ENCODE peak calls at places on chromosomes 4 and X, in six cellular contexts. One of them, this sample, is unnamed.

GRCh38 chr4:82786794-82787193 is 11.8 kb downstream of the SCD5 start:
- DNase-seq in progenitor cell of endocrine pancreas: no peak
- DNase-seq in KG1: no peak
- DNase-seq in A172: no peak
- DNase-seq in DMS153: no peak
- DNase-seq in mesothelial cell of epicardium: no peak
- DNase-seq in this sample: no peak

GRCh38 chrX:68934421-68934820 is 105.6 kb downstream of the EFNB1 start:
- DNase-seq in mesothelial cell of epicardium: no peak
- DNase-seq in A172: no peak
- DNase-seq in DMS153: no peak
- DNase-seq in KG1: no peak
- DNase-seq in progenitor cell of endocrine pancreas: no peak
- DNase-seq in this sample: no peak

GRCh38 chr4:107541511-107541910 is 178.5 kb downstream of the PAPSS1 start:
- DNase-seq in KG1: no peak
- DNase-seq in DMS153: no peak
- DNase-seq in A172: no peak
- DNase-seq in mesothelial cell of epicardium: no peak
- DNase-seq in progenitor cell of endocrine pancreas: no peak
- DNase-seq in this sample: no peak

GRCh38 chr4:8911311-8912088 is 39.9 kb upstream of the HMX1 start:
- DNase-seq in progenitor cell of endocrine pancreas: peak
- DNase-seq in KG1: no peak
- DNase-seq in mesothelial cell of epicardium: no peak
- DNase-seq in DMS153: no peak
- DNase-seq in A172: peak
- DNase-seq in this sample: no peak

GRCh38 chrX:14039344-14039743 is 9.7 kb upstream of the GEMIN8 start:
- DNase-seq in KG1: peak
- DNase-seq in DMS153: peak
- DNase-seq in progenitor cell of endocrine pancreas: no peak
- DNase-seq in mesothelial cell of epicardium: no peak
- DNase-seq in A172: peak
- DNase-seq in this sample: peak

GRCh38 chr4:137156054-137156453 is 376.2 kb downstream of the PCDH18 start:
- DNase-seq in mesothelial cell of epicardium: no peak
- DNase-seq in DMS153: no peak
- DNase-seq in A172: peak
- DNase-seq in progenitor cell of endocrine pancreas: no peak
- DNase-seq in KG1: no peak
- DNase-seq in this sample: no peak

GRCh38 chr4:105061136-105061696 is 85.5 kb upstream of the TET2 start:
- DNase-seq in KG1: peak
- DNase-seq in A172: peak
- DNase-seq in DMS153: peak
- DNase-seq in mesothelial cell of epicardium: no peak
- DNase-seq in progenitor cell of endocrine pancreas: no peak
- DNase-seq in this sample: no peak

GRCh38 chr4:34250562-34250961 is 1993.8 kb downstream of the ARAP2 start:
- DNase-seq in KG1: no peak
- DNase-seq in A172: peak
- DNase-seq in mesothelial cell of epicardium: no peak
- DNase-seq in DMS153: no peak
- DNase-seq in progenitor cell of endocrine pancreas: no peak
- DNase-seq in this sample: no peak

GRCh38 chr4:80125252-80126177 is 52.5 kb upstream of the ANTXR2 start:
- DNase-seq in A172: peak
- DNase-seq in progenitor cell of endocrine pancreas: no peak
- DNase-seq in KG1: peak
- DNase-seq in DMS153: no peak
- DNase-seq in mesothelial cell of epicardium: no peak
- DNase-seq in this sample: peak

GRCh38 chr4:78656968-78657445 is 105.4 kb downstream of the ANXA3 start:
- DNase-seq in A172: no peak
- DNase-seq in progenitor cell of endocrine pancreas: no peak
- DNase-seq in mesothelial cell of epicardium: no peak
- DNase-seq in DMS153: no peak
- DNase-seq in KG1: peak
- DNase-seq in this sample: no peak

GRCh38 chr4:128796934-128797333 is 12.6 kb upstream of the JADE1 start:
- DNase-seq in mesothelial cell of epicardium: no peak
- DNase-seq in DMS153: no peak
- DNase-seq in A172: peak
- DNase-seq in KG1: no peak
- DNase-seq in progenitor cell of endocrine pancreas: no peak
- DNase-seq in this sample: no peak

GRCh38 chr4:39205000-39205399 is 22.7 kb downstream of the WDR19 start:
- DNase-seq in DMS153: no peak
- DNase-seq in mesothelial cell of epicardium: no peak
- DNase-seq in A172: no peak
- DNase-seq in KG1: no peak
- DNase-seq in progenitor cell of endocrine pancreas: no peak
- DNase-seq in this sample: no peak

GRCh38 chrX:54452920-54453319 is 12.7 kb downstream of the TSR2 start:
- DNase-seq in KG1: no peak
- DNase-seq in progenitor cell of endocrine pancreas: no peak
- DNase-seq in mesothelial cell of epicardium: no peak
- DNase-seq in A172: no peak
- DNase-seq in DMS153: no peak
- DNase-seq in this sample: no peak

GRCh38 chr4:73311428-73311827 is 52.8 kb upstream of the ANKRD17 start:
- DNase-seq in progenitor cell of endocrine pancreas: no peak
- DNase-seq in A172: peak
- DNase-seq in DMS153: peak
- DNase-seq in mesothelial cell of epicardium: no peak
- DNase-seq in KG1: peak
- DNase-seq in this sample: no peak

GRCh38 chr4:25875281-25875745 is 12.5 kb upstream of the SEL1L3 start:
- DNase-seq in KG1: no peak
- DNase-seq in DMS153: no peak
- DNase-seq in progenitor cell of endocrine pancreas: no peak
- DNase-seq in mesothelial cell of epicardium: no peak
- DNase-seq in A172: no peak
- DNase-seq in this sample: no peak

GRCh38 chr4:8820178-8821102 is 51.2 kb downstream of the HMX1 start:
- DNase-seq in A172: no peak
- DNase-seq in progenitor cell of endocrine pancreas: peak
- DNase-seq in KG1: no peak
- DNase-seq in DMS153: no peak
- DNase-seq in mesothelial cell of epicardium: no peak
- DNase-seq in this sample: no peak

GRCh38 chr4:7632971-7633370 is 198.2 kb upstream of the PSAPL1 start:
- DNase-seq in progenitor cell of endocrine pancreas: no peak
- DNase-seq in mesothelial cell of epicardium: no peak
- DNase-seq in DMS153: no peak
- DNase-seq in A172: no peak
- DNase-seq in KG1: no peak
- DNase-seq in this sample: no peak

GRCh38 chr4:180832086-180832485 is 1411.1 kb upstream of the TENM3 start:
- DNase-seq in KG1: no peak
- DNase-seq in mesothelial cell of epicardium: no peak
- DNase-seq in progenitor cell of endocrine pancreas: no peak
- DNase-seq in A172: peak
- DNase-seq in DMS153: no peak
- DNase-seq in this sample: no peak

GRCh38 chr4:119124314-119124713 is 11.3 kb upstream of the MYOZ2 start:
- DNase-seq in mesothelial cell of epicardium: no peak
- DNase-seq in progenitor cell of endocrine pancreas: no peak
- DNase-seq in DMS153: no peak
- DNase-seq in A172: peak
- DNase-seq in KG1: no peak
- DNase-seq in this sample: no peak

GRCh38 chrX:43718956-43719355 is 62.9 kb downstream of the MAOA start:
- DNase-seq in progenitor cell of endocrine pancreas: no peak
- DNase-seq in A172: peak
- DNase-seq in KG1: no peak
- DNase-seq in mesothelial cell of epicardium: no peak
- DNase-seq in DMS153: no peak
- DNase-seq in this sample: no peak

GRCh38 chrX:85243761-85244410 is at the start of the genes SATL1 and ZNF711:
- DNase-seq in KG1: no peak
- DNase-seq in A172: no peak
- DNase-seq in progenitor cell of endocrine pancreas: peak
- DNase-seq in mesothelial cell of epicardium: peak
- DNase-seq in DMS153: peak
- DNase-seq in this sample: peak

GRCh38 chrX:153908219-153908875 is 3.9 kb downstream of the AVPR2 start:
- DNase-seq in KG1: no peak
- DNase-seq in progenitor cell of endocrine pancreas: no peak
- DNase-seq in A172: no peak
- DNase-seq in DMS153: no peak
- DNase-seq in mesothelial cell of epicardium: no peak
- DNase-seq in this sample: no peak

GRCh38 chr4:139014391-139015268 is 951 bp upstream of the NOCT start:
- DNase-seq in DMS153: no peak
- DNase-seq in progenitor cell of endocrine pancreas: no peak
- DNase-seq in mesothelial cell of epicardium: no peak
- DNase-seq in KG1: no peak
- DNase-seq in A172: peak
- DNase-seq in this sample: no peak

GRCh38 chr4:165874072-165874798 is 1.2 kb downstream of the TLL1 start:
- DNase-seq in KG1: no peak
- DNase-seq in progenitor cell of endocrine pancreas: no peak
- DNase-seq in DMS153: no peak
- DNase-seq in A172: no peak
- DNase-seq in mesothelial cell of epicardium: no peak
- DNase-seq in this sample: no peak

GRCh38 chr4:25110653-25111329 is 49.5 kb downstream of the SEPSECS start:
- DNase-seq in mesothelial cell of epicardium: no peak
- DNase-seq in progenitor cell of endocrine pancreas: no peak
- DNase-seq in DMS153: no peak
- DNase-seq in A172: no peak
- DNase-seq in KG1: no peak
- DNase-seq in this sample: no peak

GRCh38 chr4:159006202-159006601 is 96.7 kb upstream of the RAPGEF2 start:
- DNase-seq in KG1: no peak
- DNase-seq in progenitor cell of endocrine pancreas: no peak
- DNase-seq in DMS153: no peak
- DNase-seq in mesothelial cell of epicardium: no peak
- DNase-seq in A172: peak
- DNase-seq in this sample: no peak

GRCh38 chr4:169440446-169440845 is 169.7 kb upstream of the SH3RF1 start:
- DNase-seq in KG1: no peak
- DNase-seq in A172: no peak
- DNase-seq in DMS153: no peak
- DNase-seq in progenitor cell of endocrine pancreas: no peak
- DNase-seq in mesothelial cell of epicardium: no peak
- DNase-seq in this sample: no peak

GRCh38 chr4:94577136-94577535 is 125.4 kb downstream of the PDLIM5 start:
- DNase-seq in KG1: no peak
- DNase-seq in mesothelial cell of epicardium: no peak
- DNase-seq in DMS153: peak
- DNase-seq in progenitor cell of endocrine pancreas: no peak
- DNase-seq in A172: peak
- DNase-seq in this sample: no peak